ENCODE peak calls at places on chromosomes 11 and 22, in nine cellular contexts. Y is tibial nerve, Q is pulmonary artery endothelial cell, Z is T-helper 9 cell, N is ELF-1, G is NCI-H2081, K is GM23338, U is fibroblast of lung, B is NCI-H1105. E is an unnamed sample.
A peak's percentile ranks its signal among the peaks of the same experiment; 100 is the strongest.

GRCh38 chr11:11748706-11749365 is 92.9 kb upstream of the USP47 start:
- DNase-seq in Z (no peak), K (no peak), Q (no peak), B (no peak), N (no peak), G (no peak), Y (no peak), U (peak; percentile 33), E (no peak)

GRCh38 chr11:36156486-36157150 is 132.6 kb downstream of the COMMD9 start:
- DNase-seq in Y (no peak), K (no peak), B (no peak), N (no peak), Z (no peak), Q (peak; percentile 35), U (peak; percentile 47), G (peak; percentile 55), E (no peak)

GRCh38 chr11:13358871-13359270 is 81.3 kb downstream of the BMAL1 start:
- DNase-seq in G (no peak), K (no peak), N (no peak), Q (no peak), Z (no peak), B (no peak), U (peak; percentile 76), Y (no peak), E (no peak)

GRCh38 chr22:23029521-23030228 is 40.6 kb upstream of the GNAZ start:
- DNase-seq in K (no peak), N (peak; percentile 75), Q (no peak), G (no peak), B (no peak), Y (no peak), U (no peak), Z (no peak), E (no peak)

GRCh38 chr11:67488155-67488480 is 5.3 kb downstream of the AIP start:
- DNase-seq in Z (no peak), N (no peak), U (no peak), G (no peak), Y (no peak), Q (no peak), B (no peak), K (no peak), E (no peak)

GRCh38 chr22:19819209-19819910 is 35.3 kb downstream of the GNB1L start:
- DNase-seq in K (no peak), B (no peak), Q (no peak), Y (no peak), U (no peak), G (no peak), Z (no peak), N (no peak), E (peak; percentile 12)

GRCh38 chr22:17918840-17919239 is 105.5 kb downstream of the MICAL3 start:
- DNase-seq in Z (no peak), B (no peak), Y (no peak), G (no peak), Q (no peak), K (no peak), U (peak; percentile 76), N (no peak), E (no peak)

GRCh38 chr22:42544686-42545085 is 9.1 kb upstream of the SERHL2 start:
- DNase-seq in Q (no peak), Z (no peak), K (no peak), Y (no peak), N (no peak), G (no peak), B (no peak), U (peak; percentile 16), E (no peak)

GRCh38 chr11:117457835-117458234 is 130.2 kb downstream of the CEP164 start:
- DNase-seq in Z (no peak), K (no peak), U (no peak), B (no peak), Q (no peak), Y (no peak), N (no peak), G (peak; percentile 71), E (no peak)

GRCh38 chr11:70885721-70886305 is 366.6 kb downstream of the SHANK2 start:
- DNase-seq in U (no peak), Z (no peak), N (no peak), G (no peak), Y (peak; percentile 8), K (no peak), Q (no peak), B (no peak), E (no peak)

GRCh38 chr11:34214961-34215805 is 109.8 kb downstream of the NAT10 start:
- DNase-seq in B (no peak), K (no peak), Q (no peak), G (no peak), Y (no peak), N (no peak), U (peak; percentile 81), Z (no peak), E (no peak)

GRCh38 chr11:124869331-124869730 is 4.1 kb downstream of the ROBO3 start:
- DNase-seq in Q (no peak), Z (no peak), K (no peak), Y (no peak), N (no peak), B (no peak), U (no peak), G (no peak), E (no peak)

GRCh38 chr22:44459041-44459440 is 39.0 kb downstream of the RTL6 start:
- DNase-seq in G (no peak), U (no peak), K (no peak), Q (no peak), B (no peak), N (no peak), Y (no peak), Z (no peak), E (no peak)

GRCh38 chr11:81070948-81071347 is 1630.1 kb upstream of the TENM4 start:
- DNase-seq in U (no peak), B (no peak), N (no peak), K (no peak), Z (no peak), Q (no peak), Y (no peak), G (no peak), E (no peak)

GRCh38 chr11:128776434-128777284 is 82.8 kb downstream of the FLI1 start:
- DNase-seq in Y (no peak), K (peak; percentile 93), B (no peak), N (peak; percentile 79), U (peak; percentile 45), Z (peak; percentile 26), G (no peak), Q (no peak), E (no peak)

GRCh38 chr11:132115454-132115853 is 745.0 kb downstream of the NTM start:
- DNase-seq in B (no peak), G (no peak), Q (no peak), U (peak; percentile 86), N (no peak), Y (no peak), K (peak; percentile 27), Z (no peak), E (no peak)

GRCh38 chr22:18110194-18110943 is at the start of gene TUBA8:
- DNase-seq in K (peak; percentile 76), B (peak; percentile 63), N (peak; percentile 43), G (peak; percentile 84), U (peak; percentile 53), Z (no peak), Q (no peak), Y (no peak), E (peak; percentile 40)

GRCh38 chr22:16915711-16916110 is 90.5 kb upstream of the XKR3 start:
- DNase-seq in K (no peak), Z (no peak), Q (no peak), Y (no peak), G (no peak), U (no peak), N (no peak), B (no peak), E (no peak)

GRCh38 chr11:3180869-3181268 is 15.8 kb upstream of the OSBPL5 start:
- DNase-seq in Z (no peak), N (no peak), B (no peak), Q (no peak), Y (no peak), G (no peak), K (no peak), U (no peak), E (no peak)

GRCh38 chr11:124294697-124295096 is 19.1 kb downstream of the OR8D1 start:
- DNase-seq in K (no peak), N (no peak), Y (no peak), G (no peak), U (no peak), Z (no peak), B (no peak), Q (no peak), E (no peak)

GRCh38 chr11:103898065-103898464 is 138.4 kb upstream of the DDI1 start:
- DNase-seq in Y (no peak), Z (no peak), N (no peak), K (no peak), U (no peak), G (no peak), B (no peak), Q (no peak), E (no peak)

E was measured in breast epithelium.